ENCODE peak calls at places on chromosomes 16 and 17, in ten cellular contexts. One of them, this sample, is unnamed.

GRCh38 chr17:68539536-68540469 is 27.6 kb downstream of the PRKAR1A start:
- DNase-seq in left lobe of liver: peak; percentile 57
- DNase-seq in left cardiac atrium: no peak
- DNase-seq in amniotic stem cell: no peak
- DNase-seq in NCI-H345: peak; percentile 6
- DNase-seq in NCI-H1105: no peak
- DNase-seq in K562: peak; percentile 22
- DNase-seq in fibroblast of villous mesenchyme: peak; percentile 52
- DNase-seq in adipocyte: no peak
- DNase-seq in left colon: no peak
- DNase-seq in this sample: no peak

GRCh38 chr16:2046889-2047329 is 725 bp downstream of the NTHL1 start:
- DNase-seq in left colon: no peak
- DNase-seq in NCI-H1105: no peak
- DNase-seq in left cardiac atrium: no peak
- DNase-seq in adipocyte: no peak
- DNase-seq in NCI-H345: no peak
- DNase-seq in fibroblast of villous mesenchyme: no peak
- DNase-seq in amniotic stem cell: no peak
- DNase-seq in K562: no peak
- DNase-seq in left lobe of liver: no peak
- DNase-seq in this sample: no peak

GRCh38 chr17:61405686-61406542 is 6.3 kb downstream of the TBX2 start:
- DNase-seq in left colon: no peak
- DNase-seq in left cardiac atrium: no peak
- DNase-seq in K562: no peak
- DNase-seq in adipocyte: peak; percentile 42
- DNase-seq in amniotic stem cell: no peak
- DNase-seq in left lobe of liver: no peak
- DNase-seq in fibroblast of villous mesenchyme: no peak
- DNase-seq in NCI-H1105: no peak
- DNase-seq in NCI-H345: no peak
- DNase-seq in this sample: no peak

GRCh38 chr16:53103811-53104210 is 49.0 kb downstream of the CHD9 start:
- DNase-seq in amniotic stem cell: no peak
- DNase-seq in adipocyte: no peak
- DNase-seq in left lobe of liver: no peak
- DNase-seq in fibroblast of villous mesenchyme: no peak
- DNase-seq in left cardiac atrium: no peak
- DNase-seq in left colon: no peak
- DNase-seq in K562: no peak
- DNase-seq in NCI-H345: no peak
- DNase-seq in NCI-H1105: no peak
- DNase-seq in this sample: no peak

GRCh38 chr16:51359141-51359960 is 208.3 kb upstream of the SALL1 start:
- DNase-seq in NCI-H1105: no peak
- DNase-seq in K562: no peak
- DNase-seq in amniotic stem cell: no peak
- DNase-seq in left lobe of liver: peak; percentile 97
- DNase-seq in left cardiac atrium: peak; percentile 23
- DNase-seq in NCI-H345: no peak
- DNase-seq in left colon: no peak
- DNase-seq in adipocyte: no peak
- DNase-seq in fibroblast of villous mesenchyme: peak; percentile 2
- DNase-seq in this sample: no peak

GRCh38 chr16:89711601-89712475 is 8.9 kb downstream of the VPS9D1 start:
- DNase-seq in left colon: no peak
- DNase-seq in amniotic stem cell: no peak
- DNase-seq in NCI-H1105: no peak
- DNase-seq in NCI-H345: no peak
- DNase-seq in left cardiac atrium: peak; percentile 58
- DNase-seq in adipocyte: peak; percentile 49
- DNase-seq in fibroblast of villous mesenchyme: peak; percentile 42
- DNase-seq in left lobe of liver: no peak
- DNase-seq in K562: peak; percentile 88
- DNase-seq in this sample: peak; percentile 65

GRCh38 chr17:51087072-51087757 is 33.5 kb downstream of the SPAG9 start:
- DNase-seq in NCI-H345: no peak
- DNase-seq in NCI-H1105: no peak
- DNase-seq in adipocyte: peak; percentile 7
- DNase-seq in fibroblast of villous mesenchyme: no peak
- DNase-seq in left lobe of liver: no peak
- DNase-seq in K562: no peak
- DNase-seq in left cardiac atrium: no peak
- DNase-seq in amniotic stem cell: no peak
- DNase-seq in left colon: no peak
- DNase-seq in this sample: no peak

GRCh38 chr17:48577330-48577945 is 712 bp downstream of the HOXB4 start:
- DNase-seq in amniotic stem cell: no peak
- DNase-seq in left cardiac atrium: no peak
- DNase-seq in NCI-H345: no peak
- DNase-seq in left lobe of liver: no peak
- DNase-seq in fibroblast of villous mesenchyme: peak; percentile 37
- DNase-seq in K562: peak; percentile 69
- DNase-seq in left colon: no peak
- DNase-seq in adipocyte: no peak
- DNase-seq in NCI-H1105: peak; percentile 19
- DNase-seq in this sample: no peak

GRCh38 chr16:22898874-22899348 is 84.9 kb downstream of the HS3ST2 start:
- DNase-seq in left lobe of liver: peak; percentile 73
- DNase-seq in left colon: peak; percentile 56
- DNase-seq in left cardiac atrium: peak; percentile 79
- DNase-seq in adipocyte: peak; percentile 52
- DNase-seq in K562: peak; percentile 31
- DNase-seq in NCI-H345: peak; percentile 69
- DNase-seq in amniotic stem cell: peak; percentile 4
- DNase-seq in fibroblast of villous mesenchyme: peak; percentile 71
- DNase-seq in NCI-H1105: peak; percentile 84
- DNase-seq in this sample: no peak

GRCh38 chr17:64781013-64781392 is 118.9 kb upstream of the SMURF2 start:
- DNase-seq in NCI-H1105: no peak
- DNase-seq in K562: no peak
- DNase-seq in left colon: no peak
- DNase-seq in fibroblast of villous mesenchyme: no peak
- DNase-seq in left lobe of liver: no peak
- DNase-seq in amniotic stem cell: no peak
- DNase-seq in left cardiac atrium: no peak
- DNase-seq in NCI-H345: no peak
- DNase-seq in adipocyte: no peak
- DNase-seq in this sample: no peak

GRCh38 chr16:47162670-47163420 is 19.1 kb upstream of the NETO2 start:
- DNase-seq in left lobe of liver: no peak
- DNase-seq in adipocyte: no peak
- DNase-seq in NCI-H1105: no peak
- DNase-seq in fibroblast of villous mesenchyme: peak; percentile 10
- DNase-seq in left cardiac atrium: no peak
- DNase-seq in amniotic stem cell: no peak
- DNase-seq in left colon: no peak
- DNase-seq in K562: no peak
- DNase-seq in NCI-H345: no peak
- DNase-seq in this sample: no peak

GRCh38 chr16:12195296-12195695 is 218.8 kb downstream of the SNX29 start:
- DNase-seq in K562: no peak
- DNase-seq in NCI-H345: no peak
- DNase-seq in NCI-H1105: no peak
- DNase-seq in left cardiac atrium: no peak
- DNase-seq in left lobe of liver: no peak
- DNase-seq in left colon: no peak
- DNase-seq in fibroblast of villous mesenchyme: no peak
- DNase-seq in amniotic stem cell: no peak
- DNase-seq in adipocyte: no peak
- DNase-seq in this sample: no peak

GRCh38 chr17:32634167-32634566 is 147.4 kb downstream of the CDK5R1 start:
- DNase-seq in NCI-H345: no peak
- DNase-seq in left cardiac atrium: no peak
- DNase-seq in amniotic stem cell: no peak
- DNase-seq in left lobe of liver: no peak
- DNase-seq in K562: no peak
- DNase-seq in NCI-H1105: no peak
- DNase-seq in adipocyte: no peak
- DNase-seq in fibroblast of villous mesenchyme: no peak
- DNase-seq in left colon: no peak
- DNase-seq in this sample: no peak

GRCh38 chr16:67637625-67638024 is 7.3 kb upstream of the CARMIL2 start:
- DNase-seq in fibroblast of villous mesenchyme: no peak
- DNase-seq in NCI-H345: no peak
- DNase-seq in adipocyte: no peak
- DNase-seq in left colon: no peak
- DNase-seq in K562: no peak
- DNase-seq in left lobe of liver: no peak
- DNase-seq in amniotic stem cell: no peak
- DNase-seq in NCI-H1105: no peak
- DNase-seq in left cardiac atrium: no peak
- DNase-seq in this sample: no peak

GRCh38 chr17:12421646-12422306 is 243.9 kb upstream of the MYOCD start:
- DNase-seq in NCI-H345: no peak
- DNase-seq in amniotic stem cell: no peak
- DNase-seq in adipocyte: no peak
- DNase-seq in left lobe of liver: no peak
- DNase-seq in fibroblast of villous mesenchyme: peak; percentile 39
- DNase-seq in left colon: no peak
- DNase-seq in left cardiac atrium: no peak
- DNase-seq in K562: no peak
- DNase-seq in NCI-H1105: no peak
- DNase-seq in this sample: no peak

GRCh38 chr17:2101448-2102257 is 46.8 kb downstream of the HIC1 start:
- DNase-seq in fibroblast of villous mesenchyme: peak; percentile 56
- DNase-seq in NCI-H345: no peak
- DNase-seq in K562: peak; percentile 44
- DNase-seq in left cardiac atrium: peak; percentile 55
- DNase-seq in left colon: peak; percentile 97
- DNase-seq in left lobe of liver: no peak
- DNase-seq in adipocyte: no peak
- DNase-seq in NCI-H1105: peak; percentile 80
- DNase-seq in amniotic stem cell: no peak
- DNase-seq in this sample: no peak

GRCh38 chr16:89957214-89957785 is 8.7 kb downstream of the DEF8 start:
- DNase-seq in adipocyte: no peak
- DNase-seq in left cardiac atrium: no peak
- DNase-seq in NCI-H1105: no peak
- DNase-seq in fibroblast of villous mesenchyme: no peak
- DNase-seq in K562: no peak
- DNase-seq in NCI-H345: no peak
- DNase-seq in left colon: no peak
- DNase-seq in left lobe of liver: no peak
- DNase-seq in amniotic stem cell: no peak
- DNase-seq in this sample: no peak

GRCh38 chr16:6573577-6573976 is 759.1 kb upstream of the RBFOX1 start:
- DNase-seq in amniotic stem cell: no peak
- DNase-seq in fibroblast of villous mesenchyme: no peak
- DNase-seq in left cardiac atrium: no peak
- DNase-seq in NCI-H1105: no peak
- DNase-seq in K562: peak; percentile 23
- DNase-seq in NCI-H345: no peak
- DNase-seq in left lobe of liver: no peak
- DNase-seq in adipocyte: no peak
- DNase-seq in left colon: peak; percentile 25
- DNase-seq in this sample: peak; percentile 0

GRCh38 chr16:28531777-28532744 is 6.7 kb downstream of the NUPR1 start:
- DNase-seq in left colon: peak; percentile 92
- DNase-seq in left cardiac atrium: peak; percentile 81
- DNase-seq in amniotic stem cell: no peak
- DNase-seq in fibroblast of villous mesenchyme: peak; percentile 22
- DNase-seq in NCI-H1105: no peak
- DNase-seq in K562: peak; percentile 56
- DNase-seq in adipocyte: peak; percentile 61
- DNase-seq in NCI-H345: no peak
- DNase-seq in left lobe of liver: peak; percentile 95
- DNase-seq in this sample: peak; percentile 27

GRCh38 chr17:64216385-64217248 is 46.4 kb downstream of the TEX2 start:
- DNase-seq in left colon: peak; percentile 54
- DNase-seq in NCI-H1105: no peak
- DNase-seq in left lobe of liver: peak; percentile 61
- DNase-seq in fibroblast of villous mesenchyme: peak; percentile 54
- DNase-seq in adipocyte: peak; percentile 45
- DNase-seq in left cardiac atrium: peak; percentile 40
- DNase-seq in K562: peak; percentile 74
- DNase-seq in NCI-H345: no peak
- DNase-seq in amniotic stem cell: no peak
- DNase-seq in this sample: no peak

GRCh38 chr17:37440424-37440823 is 33.7 kb downstream of the TADA2A start:
- DNase-seq in NCI-H345: no peak
- DNase-seq in adipocyte: no peak
- DNase-seq in K562: no peak
- DNase-seq in left colon: no peak
- DNase-seq in amniotic stem cell: no peak
- DNase-seq in NCI-H1105: no peak
- DNase-seq in left lobe of liver: no peak
- DNase-seq in fibroblast of villous mesenchyme: no peak
- DNase-seq in left cardiac atrium: no peak
- DNase-seq in this sample: no peak

GRCh38 chr17:41026668-41027471 is at the start of gene KRTAP1-5:
- DNase-seq in NCI-H345: no peak
- DNase-seq in NCI-H1105: no peak
- DNase-seq in amniotic stem cell: no peak
- DNase-seq in left lobe of liver: no peak
- DNase-seq in adipocyte: peak; percentile 84
- DNase-seq in left colon: no peak
- DNase-seq in left cardiac atrium: no peak
- DNase-seq in K562: no peak
- DNase-seq in fibroblast of villous mesenchyme: peak; percentile 92
- DNase-seq in this sample: no peak

GRCh38 chr16:70433456-70434103 is 5.3 kb downstream of the ST3GAL2 start:
- DNase-seq in left cardiac atrium: peak; percentile 67
- DNase-seq in K562: peak; percentile 45
- DNase-seq in NCI-H1105: no peak
- DNase-seq in left colon: no peak
- DNase-seq in left lobe of liver: no peak
- DNase-seq in adipocyte: peak; percentile 59
- DNase-seq in fibroblast of villous mesenchyme: peak; percentile 96
- DNase-seq in NCI-H345: no peak
- DNase-seq in amniotic stem cell: no peak
- DNase-seq in this sample: no peak

GRCh38 chr16:12009462-12009861 is 32.9 kb downstream of the SNX29 start:
- DNase-seq in left cardiac atrium: no peak
- DNase-seq in left colon: no peak
- DNase-seq in adipocyte: no peak
- DNase-seq in fibroblast of villous mesenchyme: no peak
- DNase-seq in left lobe of liver: no peak
- DNase-seq in amniotic stem cell: no peak
- DNase-seq in K562: no peak
- DNase-seq in NCI-H1105: no peak
- DNase-seq in NCI-H345: no peak
- DNase-seq in this sample: no peak

GRCh38 chr17:17075037-17075755 is 32.9 kb downstream of the MPRIP start:
- DNase-seq in left colon: no peak
- DNase-seq in adipocyte: peak; percentile 63
- DNase-seq in fibroblast of villous mesenchyme: peak; percentile 97
- DNase-seq in NCI-H345: no peak
- DNase-seq in NCI-H1105: no peak
- DNase-seq in K562: peak; percentile 52
- DNase-seq in left cardiac atrium: peak; percentile 40
- DNase-seq in left lobe of liver: no peak
- DNase-seq in amniotic stem cell: no peak
- DNase-seq in this sample: no peak

This sample was measured in SW 1271.